ENCODE peak calls at places on chromosomes 13 and 19, in five cellular contexts. One of them, this sample, is unnamed.

GRCh38 chr13:112447761-112448603 is 71.8 kb downstream of the SPACA7 start:
- DNase-seq in H9: peak; percentile 22
- DNase-seq in IMR-90: no peak
- DNase-seq in mesenchymal stem cell: no peak
- DNase-seq in H1: no peak
- DNase-seq in this sample: no peak

GRCh38 chr13:44974056-44974798 is 15.0 kb downstream of the NUFIP1 start:
- DNase-seq in H9: no peak
- DNase-seq in IMR-90: peak; percentile 65
- DNase-seq in mesenchymal stem cell: peak; percentile 41
- DNase-seq in H1: no peak
- DNase-seq in this sample: no peak

GRCh38 chr19:47735131-47735530 is 10.2 kb upstream of the NOP53 start:
- DNase-seq in H9: peak; percentile 81
- DNase-seq in IMR-90: no peak
- DNase-seq in mesenchymal stem cell: no peak
- DNase-seq in H1: no peak
- DNase-seq in this sample: no peak

GRCh38 chr19:14342809-14343208 is 38.4 kb upstream of the ADGRE5 start:
- DNase-seq in H9: peak; percentile 46
- DNase-seq in IMR-90: no peak
- DNase-seq in mesenchymal stem cell: no peak
- DNase-seq in H1: no peak
- DNase-seq in this sample: no peak

GRCh38 chr19:42628411-42629135 is 33.8 kb upstream of the CEACAM8 start:
- DNase-seq in H9: no peak
- DNase-seq in IMR-90: no peak
- DNase-seq in mesenchymal stem cell: no peak
- DNase-seq in H1: no peak
- DNase-seq in this sample: no peak

GRCh38 chr19:45469132-45469834 is 1.5 kb downstream of the FOSB start:
- DNase-seq in H9: peak; percentile 95
- DNase-seq in IMR-90: peak; percentile 92
- DNase-seq in mesenchymal stem cell: peak; percentile 75
- DNase-seq in H1: no peak
- DNase-seq in this sample: peak; percentile 95

GRCh38 chr19:1511989-1512338 is 855 bp downstream of the ADAMTSL5 start:
- DNase-seq in H9: no peak
- DNase-seq in IMR-90: no peak
- DNase-seq in mesenchymal stem cell: no peak
- DNase-seq in H1: no peak
- DNase-seq in this sample: no peak

GRCh38 chr19:30968210-30968609 is 381.0 kb downstream of the TSHZ3 start:
- DNase-seq in H9: no peak
- DNase-seq in IMR-90: no peak
- DNase-seq in mesenchymal stem cell: no peak
- DNase-seq in H1: no peak
- DNase-seq in this sample: no peak

GRCh38 chr13:50645092-50645491 is 198.4 kb downstream of the DLEU7 start:
- DNase-seq in H9: no peak
- DNase-seq in IMR-90: no peak
- DNase-seq in mesenchymal stem cell: no peak
- DNase-seq in H1: no peak
- DNase-seq in this sample: no peak

GRCh38 chr13:114035583-114036501 is 62.0 kb upstream of the C13orf46 start:
- DNase-seq in H9: no peak
- DNase-seq in IMR-90: peak; percentile 35
- DNase-seq in mesenchymal stem cell: no peak
- DNase-seq in H1: no peak
- DNase-seq in this sample: no peak

GRCh38 chr19:49017666-49018351 is 918 bp upstream of the LHB start:
- DNase-seq in H9: peak; percentile 75
- DNase-seq in IMR-90: peak; percentile 45
- DNase-seq in mesenchymal stem cell: peak; percentile 72
- DNase-seq in H1: no peak
- DNase-seq in this sample: no peak

GRCh38 chr13:29551214-29551613 is 44.3 kb downstream of the SLC7A1 start:
- DNase-seq in H9: no peak
- DNase-seq in IMR-90: no peak
- DNase-seq in mesenchymal stem cell: no peak
- DNase-seq in H1: no peak
- DNase-seq in this sample: no peak

GRCh38 chr19:23305555-23305954 is 55.4 kb upstream of the ZNF724 start:
- DNase-seq in H9: no peak
- DNase-seq in IMR-90: no peak
- DNase-seq in mesenchymal stem cell: no peak
- DNase-seq in H1: no peak
- DNase-seq in this sample: no peak

GRCh38 chr19:50649433-50650391 is at the start of gene C19orf81:
- DNase-seq in H9: peak; percentile 90
- DNase-seq in IMR-90: peak; percentile 6
- DNase-seq in mesenchymal stem cell: no peak
- DNase-seq in H1: no peak
- DNase-seq in this sample: peak; percentile 70

GRCh38 chr13:49560270-49561063 is 24.9 kb downstream of the RCBTB1 start:
- DNase-seq in H9: no peak
- DNase-seq in IMR-90: peak; percentile 79
- DNase-seq in mesenchymal stem cell: peak; percentile 67
- DNase-seq in H1: no peak
- DNase-seq in this sample: no peak

GRCh38 chr19:44582581-44583265 is 30.6 kb upstream of the IGSF23 start:
- DNase-seq in H9: peak; percentile 79
- DNase-seq in IMR-90: no peak
- DNase-seq in mesenchymal stem cell: no peak
- DNase-seq in H1: peak; percentile 50
- DNase-seq in this sample: no peak

GRCh38 chr13:32828711-32829110 is 187.5 kb upstream of the KL start:
- DNase-seq in H9: no peak
- DNase-seq in IMR-90: no peak
- DNase-seq in mesenchymal stem cell: no peak
- DNase-seq in H1: no peak
- DNase-seq in this sample: no peak

GRCh38 chr13:93289842-93290241 is 63.2 kb downstream of the GPC6 start:
- DNase-seq in H9: no peak
- DNase-seq in IMR-90: no peak
- DNase-seq in mesenchymal stem cell: no peak
- DNase-seq in H1: no peak
- DNase-seq in this sample: no peak

GRCh38 chr13:93289047-93289446 is 62.4 kb downstream of the GPC6 start:
- DNase-seq in H9: no peak
- DNase-seq in IMR-90: peak; percentile 8
- DNase-seq in mesenchymal stem cell: no peak
- DNase-seq in H1: no peak
- DNase-seq in this sample: no peak

GRCh38 chr13:93286047-93286446 is 59.4 kb downstream of the GPC6 start:
- DNase-seq in H9: no peak
- DNase-seq in IMR-90: no peak
- DNase-seq in mesenchymal stem cell: no peak
- DNase-seq in H1: no peak
- DNase-seq in this sample: no peak

GRCh38 chr13:93293716-93294115 is 67.1 kb downstream of the GPC6 start:
- DNase-seq in H9: no peak
- DNase-seq in IMR-90: no peak
- DNase-seq in mesenchymal stem cell: no peak
- DNase-seq in H1: no peak
- DNase-seq in this sample: peak; percentile 61

DNA sequence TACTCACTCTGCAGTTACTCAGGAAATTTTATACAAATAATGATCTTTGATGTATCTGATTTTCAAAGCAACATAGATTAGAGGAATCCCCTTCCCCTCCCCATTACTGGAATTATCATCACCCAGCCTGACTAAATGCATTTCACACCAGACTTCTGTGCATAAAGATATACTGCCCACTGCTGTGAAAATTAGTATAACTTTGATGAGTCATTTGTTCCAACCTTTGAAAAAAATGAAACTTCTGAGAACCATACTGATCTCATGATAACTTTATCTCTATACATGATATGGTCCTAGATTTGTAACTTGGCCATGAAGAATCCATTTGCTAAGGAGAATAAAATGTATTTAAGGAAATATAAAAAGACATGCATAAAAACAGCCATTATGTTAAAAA is 63.9 kb downstream of the GPC6 start:
- DNase-seq in H9: no peak
- DNase-seq in IMR-90: peak; percentile 46
- DNase-seq in mesenchymal stem cell: peak; percentile 59
- DNase-seq in H1: no peak
- DNase-seq in this sample: no peak
- H4K91ac ChIP-seq in H9: no peak overlapping the region
- H4K91ac ChIP-seq in IMR-90: no peak overlapping the region
- H4K91ac ChIP-seq in mesenchymal stem cell: no peak overlapping the region
- H4K91ac ChIP-seq in H1: no peak overlapping the region
- H4K91ac ChIP-seq in this sample: no peak overlapping the region

GRCh38 chr13:37914781-37915391 is 45.3 kb upstream of the TRPC4 start:
- DNase-seq in H9: peak; percentile 73
- DNase-seq in IMR-90: peak; percentile 11
- DNase-seq in mesenchymal stem cell: peak; percentile 37
- DNase-seq in H1: no peak
- DNase-seq in this sample: no peak
- H4K91ac ChIP-seq in H9: no peak overlapping the region
- H4K91ac ChIP-seq in IMR-90: no peak overlapping the region
- H4K91ac ChIP-seq in mesenchymal stem cell: no peak overlapping the region
- H4K91ac ChIP-seq in H1: peak overlapping the region; percentile 75
- H4K91ac ChIP-seq in this sample: no peak overlapping the region

GRCh38 chr19:29524912-29525870 is 603 bp upstream of the VSTM2B start:
- DNase-seq in H9: peak; percentile 66
- DNase-seq in IMR-90: no peak
- DNase-seq in mesenchymal stem cell: peak; percentile 0
- DNase-seq in H1: no peak
- DNase-seq in this sample: peak; percentile 38

GRCh38 chr19:29524201-29524911 is 1.4 kb upstream of the VSTM2B start:
- DNase-seq in H9: peak; percentile 64
- DNase-seq in IMR-90: no peak
- DNase-seq in mesenchymal stem cell: no peak
- DNase-seq in H1: no peak
- DNase-seq in this sample: peak; percentile 37

GRCh38 chr19:29527500-29528328 is 1.9 kb downstream of the VSTM2B start:
- DNase-seq in H9: no peak
- DNase-seq in IMR-90: no peak
- DNase-seq in mesenchymal stem cell: no peak
- DNase-seq in H1: no peak
- DNase-seq in this sample: no peak

GRCh38 chr19:29526730-29527499 is 1.1 kb downstream of the VSTM2B start:
- DNase-seq in H9: peak; percentile 44
- DNase-seq in IMR-90: no peak
- DNase-seq in mesenchymal stem cell: no peak
- DNase-seq in H1: no peak
- DNase-seq in this sample: peak; percentile 53

GRCh38 chr19:29525901-29526729 is at the start of gene VSTM2B:
- DNase-seq in H9: no peak
- DNase-seq in IMR-90: no peak
- DNase-seq in mesenchymal stem cell: no peak
- DNase-seq in H1: no peak
- DNase-seq in this sample: peak; percentile 23
- H4K91ac ChIP-seq in H9: no peak within 1 kb of the TSS
- H4K91ac ChIP-seq in IMR-90: no peak within 1 kb of the TSS
- H4K91ac ChIP-seq in mesenchymal stem cell: no peak within 1 kb of the TSS
- H4K91ac ChIP-seq in H1: no peak within 1 kb of the TSS
- H4K91ac ChIP-seq in this sample: no peak within 1 kb of the TSS

DNA sequence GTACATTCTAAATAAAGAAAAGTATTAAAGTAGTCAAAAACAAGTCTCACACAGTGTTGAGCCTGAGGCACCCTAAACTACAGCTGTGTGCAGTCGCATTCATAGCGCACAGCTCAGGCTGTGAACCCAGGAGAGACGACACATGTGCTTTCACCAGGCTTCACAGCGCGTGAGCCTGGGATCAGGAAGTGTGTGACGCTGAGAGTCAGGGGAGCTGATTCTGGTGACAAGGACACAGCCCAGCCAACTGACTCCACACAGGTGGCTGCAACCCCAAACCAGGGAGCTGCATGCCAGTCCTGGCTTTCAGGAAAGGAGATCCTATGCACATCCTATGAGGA is 41.6 kb downstream of the COL4A1 start:
- DNase-seq in H9: no peak
- DNase-seq in IMR-90: no peak
- DNase-seq in mesenchymal stem cell: no peak
- DNase-seq in H1: no peak
- DNase-seq in this sample: no peak
- H4K91ac ChIP-seq in H9: no peak overlapping the region
- H4K91ac ChIP-seq in IMR-90: no peak overlapping the region
- H4K91ac ChIP-seq in mesenchymal stem cell: peak overlapping the region; percentile 31
- H4K91ac ChIP-seq in H1: peak overlapping the region; percentile 69
- H4K91ac ChIP-seq in this sample: no peak overlapping the region

GRCh38 chr13:100392709-100393630 is 195.6 kb downstream of the GGACT start:
- DNase-seq in H9: peak; percentile 86
- DNase-seq in IMR-90: peak; percentile 100
- DNase-seq in mesenchymal stem cell: peak; percentile 100
- DNase-seq in H1: peak; percentile 41
- DNase-seq in this sample: peak; percentile 14
- H4K91ac ChIP-seq in H9: no peak overlapping the region
- H4K91ac ChIP-seq in IMR-90: peak overlapping the region; percentile 90
- H4K91ac ChIP-seq in mesenchymal stem cell: peak overlapping the region; percentile 83
- H4K91ac ChIP-seq in H1: no peak overlapping the region
- H4K91ac ChIP-seq in this sample: no peak overlapping the region

GRCh38 chr13:110629735-110630134 is 14.4 kb downstream of the NAXD start:
- DNase-seq in H9: no peak
- DNase-seq in IMR-90: no peak
- DNase-seq in mesenchymal stem cell: no peak
- DNase-seq in H1: no peak
- DNase-seq in this sample: no peak
- H4K91ac ChIP-seq in H9: no peak overlapping the region
- H4K91ac ChIP-seq in IMR-90: no peak overlapping the region
- H4K91ac ChIP-seq in mesenchymal stem cell: no peak overlapping the region
- H4K91ac ChIP-seq in H1: no peak overlapping the region
- H4K91ac ChIP-seq in this sample: no peak overlapping the region

DNA sequence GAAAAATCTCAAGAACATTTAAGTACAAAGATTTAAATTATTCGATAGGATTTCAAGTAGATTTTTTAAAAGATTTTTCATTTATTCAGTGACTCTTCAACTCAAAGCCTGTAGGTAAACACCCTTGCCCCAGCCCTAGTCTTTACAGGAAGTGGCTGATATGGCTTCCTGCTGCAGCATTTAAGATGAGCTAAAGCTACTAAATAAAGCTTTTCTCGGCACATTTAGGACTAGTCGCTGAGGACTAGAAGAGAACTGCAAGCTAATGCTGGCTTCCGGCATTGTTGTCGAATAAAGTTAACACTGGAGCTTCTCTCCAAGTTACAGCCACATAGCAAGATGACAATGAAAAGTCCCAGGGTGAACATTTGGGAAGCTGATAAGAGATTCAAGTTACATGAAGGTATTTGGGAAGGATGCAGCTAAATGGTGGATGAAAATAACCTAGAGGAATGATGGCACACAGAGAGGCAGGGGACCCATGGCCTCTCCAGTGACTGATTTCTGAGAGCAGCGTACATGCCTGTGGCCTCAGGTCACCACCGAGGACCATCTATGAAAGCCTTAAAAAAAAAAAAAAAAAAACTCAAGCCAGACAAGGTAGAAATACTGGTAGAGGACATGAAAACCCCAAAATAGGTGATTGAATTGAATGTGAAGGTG is 155.6 kb downstream of the DCT start:
- DNase-seq in H9: no peak
- DNase-seq in IMR-90: no peak
- DNase-seq in mesenchymal stem cell: no peak
- DNase-seq in H1: no peak
- DNase-seq in this sample: no peak
- H4K91ac ChIP-seq in H9: no peak overlapping the region
- H4K91ac ChIP-seq in IMR-90: peak overlapping the region; percentile 19
- H4K91ac ChIP-seq in mesenchymal stem cell: no peak overlapping the region
- H4K91ac ChIP-seq in H1: no peak overlapping the region
- H4K91ac ChIP-seq in this sample: no peak overlapping the region

This sample was measured in neuronal stem cell.